ENCODE peak calls at places on chromosomes 4 and X, in four cellular contexts. One of them, this sample, is unnamed.

GRCh38 chrX:101931104-101931493 is 728 bp downstream of the ZMAT1 start:
- DNase-seq in heart right ventricle: no peak
- DNase-seq in RWPE2: no peak
- DNase-seq in Peyer's patch: no peak
- DNase-seq in this sample: no peak

GRCh38 chr4:122045533-122045932 is 93.7 kb upstream of the TRPC3 start:
- DNase-seq in Peyer's patch: no peak
- DNase-seq in RWPE2: peak; percentile 93
- DNase-seq in heart right ventricle: no peak
- DNase-seq in this sample: peak; percentile 66

GRCh38 chrX:37712458-37712857 is 26.9 kb downstream of the XK start:
- DNase-seq in heart right ventricle: no peak
- DNase-seq in Peyer's patch: no peak
- DNase-seq in RWPE2: no peak
- DNase-seq in this sample: no peak

GRCh38 chrX:13487731-13488505 is 81.5 kb upstream of the EGFL6 start:
- DNase-seq in heart right ventricle: no peak
- DNase-seq in Peyer's patch: peak; percentile 43
- DNase-seq in RWPE2: no peak
- DNase-seq in this sample: no peak

GRCh38 chr4:156751486-156751885 is 220.1 kb downstream of the PDGFC start:
- DNase-seq in Peyer's patch: no peak
- DNase-seq in heart right ventricle: no peak
- DNase-seq in RWPE2: no peak
- DNase-seq in this sample: no peak

GRCh38 chrX:74318672-74319071 is 14.7 kb downstream of the ZCCHC13 start:
- DNase-seq in Peyer's patch: no peak
- DNase-seq in RWPE2: no peak
- DNase-seq in heart right ventricle: no peak
- DNase-seq in this sample: no peak

GRCh38 chrX:138128025-138128671 is 562.2 kb downstream of the ZIC3 start:
- DNase-seq in Peyer's patch: no peak
- DNase-seq in RWPE2: no peak
- DNase-seq in heart right ventricle: no peak
- DNase-seq in this sample: no peak

GRCh38 chr4:139922625-139923024 is 231.4 kb downstream of the MAML3 start:
- DNase-seq in RWPE2: no peak
- DNase-seq in Peyer's patch: no peak
- DNase-seq in heart right ventricle: no peak
- DNase-seq in this sample: no peak

GRCh38 chrX:129572422-129572821 is 32.4 kb downstream of the OCRL start:
- DNase-seq in heart right ventricle: no peak
- DNase-seq in RWPE2: no peak
- DNase-seq in Peyer's patch: no peak
- DNase-seq in this sample: no peak

GRCh38 chrX:153409414-153410101 is 1.7 kb upstream of the ZFP92 start:
- DNase-seq in Peyer's patch: no peak
- DNase-seq in heart right ventricle: no peak
- DNase-seq in RWPE2: no peak
- DNase-seq in this sample: no peak

GRCh38 chrX:48102874-48103374 is 27.5 kb upstream of the SPACA5B start:
- DNase-seq in Peyer's patch: no peak
- DNase-seq in RWPE2: no peak
- DNase-seq in heart right ventricle: no peak
- DNase-seq in this sample: no peak

GRCh38 chr4:94523033-94523590 is 71.4 kb downstream of the PDLIM5 start:
- DNase-seq in Peyer's patch: no peak
- DNase-seq in RWPE2: no peak
- DNase-seq in heart right ventricle: no peak
- DNase-seq in this sample: no peak

GRCh38 chr4:141244419-141244818 is 23.7 kb downstream of the ZNF330 start:
- DNase-seq in Peyer's patch: no peak
- DNase-seq in heart right ventricle: no peak
- DNase-seq in RWPE2: no peak
- DNase-seq in this sample: no peak

GRCh38 chr4:141248029-141248428 is 27.3 kb downstream of the ZNF330 start:
- DNase-seq in Peyer's patch: no peak
- DNase-seq in RWPE2: no peak
- DNase-seq in heart right ventricle: no peak
- DNase-seq in this sample: peak; percentile 43

GRCh38 chr4:141247430-141247780 is 26.7 kb downstream of the ZNF330 start:
- DNase-seq in Peyer's patch: no peak
- DNase-seq in heart right ventricle: no peak
- DNase-seq in RWPE2: no peak
- DNase-seq in this sample: no peak

GRCh38 chr4:141246683-141247429 is 26.2 kb downstream of the ZNF330 start:
- DNase-seq in Peyer's patch: no peak
- DNase-seq in RWPE2: no peak
- DNase-seq in heart right ventricle: no peak
- DNase-seq in this sample: no peak

DNA sequence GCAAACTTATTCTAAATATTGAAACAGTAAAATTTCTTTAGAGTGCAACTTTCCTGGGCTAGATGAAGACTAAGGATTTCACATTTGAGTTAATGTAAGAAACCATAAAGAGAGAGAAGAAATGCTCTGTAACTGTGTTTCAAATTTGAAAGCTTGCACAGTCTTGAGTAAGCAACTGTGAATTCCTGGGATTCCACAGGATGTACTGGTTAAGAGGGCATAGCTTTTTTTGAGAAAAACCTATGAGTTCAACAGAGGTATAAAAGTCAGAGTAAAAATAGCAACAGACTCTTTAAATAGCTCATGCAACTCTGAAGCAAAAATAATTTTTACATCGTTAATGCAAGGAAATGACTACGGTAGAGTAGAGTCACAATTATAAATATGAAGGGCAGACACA is 25.5 kb downstream of the ZNF330 start:
- DNase-seq in heart right ventricle: no peak
- DNase-seq in Peyer's patch: no peak
- DNase-seq in RWPE2: no peak
- DNase-seq in this sample: no peak
- H3K27ac ChIP-seq in heart right ventricle: no peak overlapping the region
- H3K27ac ChIP-seq in Peyer's patch: no peak overlapping the region
- H3K27ac ChIP-seq in RWPE2: no peak overlapping the region
- H3K27ac ChIP-seq in this sample: no peak overlapping the region

DNA sequence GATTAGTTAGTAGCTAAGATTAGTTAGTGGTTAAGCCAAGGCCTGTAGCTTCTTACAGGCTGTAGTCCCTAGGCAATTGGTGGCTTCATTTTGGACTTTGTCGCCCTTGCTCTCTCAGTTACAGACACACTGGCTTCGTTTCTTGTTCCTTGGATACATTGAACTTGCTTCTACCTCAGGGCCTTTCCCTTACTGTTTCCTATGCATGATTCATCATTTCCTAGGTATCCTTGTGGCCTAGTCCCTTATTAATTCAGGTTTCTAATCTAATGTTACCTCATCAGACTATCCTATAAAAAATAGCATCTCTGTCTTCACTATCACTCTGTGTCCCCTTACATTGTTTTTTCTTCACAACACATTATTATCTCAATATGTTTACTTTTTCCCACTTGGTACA is 45.5 kb upstream of the LCORL start:
- DNase-seq in Peyer's patch: no peak
- DNase-seq in heart right ventricle: no peak
- DNase-seq in RWPE2: no peak
- DNase-seq in this sample: no peak
- H3K9me3 ChIP-seq in Peyer's patch: no peaks in the 10 kb centered on the region
- H3K9me3 ChIP-seq in heart right ventricle: peaks cover 18% of the 10 kb centered on the region
- H3K9me3 ChIP-seq in RWPE2: no peaks in the 10 kb centered on the region
- H3K9me3 ChIP-seq in this sample: no peaks in the 10 kb centered on the region

DNA sequence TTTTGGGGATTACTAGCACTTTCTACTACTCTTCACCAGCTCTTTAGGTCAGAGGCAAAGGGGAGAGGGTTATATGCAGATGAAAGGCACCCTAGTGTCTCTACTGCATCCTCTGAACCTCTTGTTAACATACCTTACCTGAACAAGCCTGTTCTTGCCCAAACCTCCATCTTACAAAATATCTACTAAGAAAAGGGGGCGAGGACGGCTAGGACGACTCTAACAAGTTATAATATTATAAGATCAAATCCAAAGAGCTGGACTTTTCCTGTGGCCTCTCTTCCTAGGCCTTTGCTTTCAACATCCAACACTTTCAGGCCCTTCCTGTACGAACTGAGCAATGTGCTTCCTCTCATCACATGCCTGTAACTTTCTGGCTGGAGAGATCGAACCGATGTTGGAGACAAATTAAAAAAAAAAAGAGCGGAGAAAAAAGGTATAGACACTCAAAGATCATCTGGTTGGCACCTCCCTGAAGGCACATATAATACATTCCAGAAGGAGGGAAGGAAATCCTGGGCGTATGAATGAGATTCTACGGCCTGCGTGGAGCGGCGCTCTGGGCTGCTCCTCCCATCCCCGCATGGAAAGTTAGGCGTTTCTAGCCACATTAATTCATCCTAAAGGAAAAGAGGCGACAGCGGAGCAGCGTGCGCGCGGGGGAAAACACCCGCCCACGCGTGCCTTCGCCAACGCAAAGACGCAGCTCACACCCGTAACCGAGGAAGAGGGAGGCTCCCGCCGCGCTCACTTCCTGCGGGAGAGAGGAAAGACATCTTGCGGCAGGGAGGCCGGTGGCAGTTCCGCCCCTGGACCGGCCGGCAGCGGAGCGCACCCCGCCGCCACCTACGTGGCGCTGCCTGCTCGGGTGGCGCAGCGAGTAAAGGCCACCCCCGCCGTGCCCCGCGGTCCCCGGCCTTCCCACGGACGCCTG is 803 bp downstream of the PRDM5 start:
- DNase-seq in RWPE2: no peak
- DNase-seq in heart right ventricle: peak; percentile 78
- DNase-seq in Peyer's patch: no peak
- DNase-seq in this sample: peak; percentile 91
- TF ChIP-seq CTCF in RWPE2: no peak
- TF ChIP-seq CTCF in heart right ventricle: no peak
- TF ChIP-seq CTCF in Peyer's patch: no peak
- TF ChIP-seq CTCF in this sample: no peak

DNA sequence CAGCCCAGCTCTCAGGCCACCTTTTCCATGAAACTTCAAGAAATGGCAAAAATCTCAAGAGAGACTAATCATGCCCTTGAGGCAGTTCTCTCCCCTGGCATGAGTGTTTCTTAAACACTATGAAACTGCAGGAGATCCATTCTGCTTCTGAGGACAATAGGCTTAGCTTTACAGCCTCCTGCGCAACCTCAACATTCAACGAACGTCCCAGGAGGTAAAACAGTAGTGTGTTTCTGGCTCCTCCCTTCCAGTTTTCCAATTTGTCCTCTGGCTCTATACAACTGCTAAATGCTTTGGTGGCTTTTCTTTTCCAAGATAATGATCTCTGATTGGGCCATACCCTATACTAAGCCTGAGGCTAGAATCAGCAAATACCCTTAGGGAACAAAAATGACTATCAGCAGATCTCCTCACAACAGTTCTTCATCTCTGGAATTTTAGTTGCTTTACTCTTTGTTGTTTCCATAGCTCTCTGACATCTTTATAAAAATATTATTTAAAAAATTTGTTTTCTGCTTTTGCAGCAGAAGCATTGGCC is 87.0 kb upstream of the FAT1 start:
- DNase-seq in heart right ventricle: no peak
- DNase-seq in Peyer's patch: no peak
- DNase-seq in RWPE2: no peak
- DNase-seq in this sample: no peak
- H3K27ac ChIP-seq in heart right ventricle: no peak overlapping the region
- H3K27ac ChIP-seq in Peyer's patch: no peak overlapping the region
- H3K27ac ChIP-seq in RWPE2: no peak overlapping the region
- H3K27ac ChIP-seq in this sample: no peak overlapping the region

DNA sequence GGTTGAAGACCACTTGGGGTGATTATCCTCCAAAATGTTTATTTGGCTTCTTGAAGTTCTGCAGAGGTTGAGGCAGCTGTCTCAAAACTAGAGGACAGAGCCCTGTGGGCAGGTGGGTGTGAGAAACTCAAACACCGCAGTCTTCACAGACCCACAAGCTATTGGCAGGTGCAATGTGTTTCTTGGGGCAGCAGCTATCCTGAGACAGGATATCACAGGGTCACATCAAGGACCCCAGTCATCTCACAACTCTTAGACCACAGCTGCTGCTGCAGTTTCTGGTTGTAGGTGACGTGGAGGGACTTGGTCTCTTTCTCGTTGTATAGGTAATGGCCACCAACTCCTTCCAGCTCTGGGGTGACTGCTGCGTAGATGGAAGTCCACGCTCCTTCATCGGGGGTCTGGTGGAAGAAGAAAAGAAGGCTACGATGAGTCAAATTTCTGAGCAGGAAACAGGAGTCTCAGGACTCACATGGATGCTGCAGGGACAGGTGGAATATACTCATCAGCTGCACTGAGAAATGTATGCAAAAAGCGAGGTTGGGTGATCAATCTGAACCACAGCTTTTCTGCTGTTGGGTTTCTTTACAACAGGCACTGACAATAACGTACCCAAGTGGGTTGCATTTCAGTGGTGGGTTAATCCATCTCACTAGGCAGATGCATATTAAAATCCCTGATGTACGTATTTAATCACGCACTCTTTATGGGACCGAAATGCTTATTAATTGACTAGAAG is 279.8 kb downstream of the DHRSX start:
- DNase-seq in Peyer's patch: no peak
- DNase-seq in RWPE2: no peak
- DNase-seq in heart right ventricle: no peak
- DNase-seq in this sample: no peak
- H3K9me3 ChIP-seq in Peyer's patch: no peaks in the 10 kb centered on the region
- H3K9me3 ChIP-seq in RWPE2: peaks cover 12% of the 10 kb centered on the region
- H3K9me3 ChIP-seq in heart right ventricle: peaks cover 41% of the 10 kb centered on the region
- H3K9me3 ChIP-seq in this sample: no peaks in the 10 kb centered on the region

GRCh38 chr4:87451537-87451936 is 29.2 kb downstream of the NUDT9 start:
- DNase-seq in Peyer's patch: no peak
- DNase-seq in RWPE2: no peak
- DNase-seq in heart right ventricle: no peak
- DNase-seq in this sample: no peak
- TF ChIP-seq CTCF in Peyer's patch: no peak
- TF ChIP-seq CTCF in RWPE2: no peak
- TF ChIP-seq CTCF in heart right ventricle: no peak
- TF ChIP-seq CTCF in this sample: no peak

GRCh38 chr4:41385486-41385885 is 128.8 kb downstream of the UCHL1 start:
- DNase-seq in RWPE2: no peak
- DNase-seq in Peyer's patch: no peak
- DNase-seq in heart right ventricle: no peak
- DNase-seq in this sample: no peak

GRCh38 chr4:41381384-41381783 is 124.7 kb downstream of the UCHL1 start:
- DNase-seq in Peyer's patch: no peak
- DNase-seq in RWPE2: no peak
- DNase-seq in heart right ventricle: no peak
- DNase-seq in this sample: no peak

GRCh38 chr4:41389356-41389755 is 132.6 kb downstream of the UCHL1 start:
- DNase-seq in RWPE2: no peak
- DNase-seq in Peyer's patch: no peak
- DNase-seq in heart right ventricle: no peak
- DNase-seq in this sample: no peak

GRCh38 chr4:41380758-41381157 is 124.0 kb downstream of the UCHL1 start:
- DNase-seq in Peyer's patch: no peak
- DNase-seq in heart right ventricle: no peak
- DNase-seq in RWPE2: no peak
- DNase-seq in this sample: no peak

GRCh38 chr4:41384992-41385391 is 128.3 kb downstream of the UCHL1 start:
- DNase-seq in heart right ventricle: peak; percentile 84
- DNase-seq in Peyer's patch: no peak
- DNase-seq in RWPE2: no peak
- DNase-seq in this sample: peak; percentile 77
- H3K27ac ChIP-seq in heart right ventricle: peak overlapping the region; percentile 0
- H3K27ac ChIP-seq in Peyer's patch: no peak overlapping the region
- H3K27ac ChIP-seq in RWPE2: no peak overlapping the region
- H3K27ac ChIP-seq in this sample: no peak overlapping the region

This sample was measured in left lung.